ENCODE peak calls at places on chromosomes 2 and 18, in five cellular contexts. One of them, this sample, is unnamed.

GRCh38 chr2:168470880-168471475 is 14.9 kb downstream of the CERS6 start:
- DNase-seq in mesendoderm: peak
- DNase-seq in IMR-90: no peak
- DNase-seq in H1: no peak
- DNase-seq in H9: peak
- DNase-seq in this sample: no peak

GRCh38 chr2:36371963-36372391 is 16.4 kb downstream of the CRIM1 start:
- DNase-seq in IMR-90: peak
- DNase-seq in H9: no peak
- DNase-seq in mesendoderm: peak
- DNase-seq in H1: no peak
- DNase-seq in this sample: peak

GRCh38 chr2:114022360-114023085 is 132.6 kb downstream of the ACTR3 start:
- DNase-seq in H1: no peak
- DNase-seq in mesendoderm: peak
- DNase-seq in IMR-90: peak
- DNase-seq in H9: no peak
- DNase-seq in this sample: peak

GRCh38 chr2:217625475-217626245 is 377.1 kb downstream of the TNS1 start:
- DNase-seq in H1: no peak
- DNase-seq in mesendoderm: no peak
- DNase-seq in H9: no peak
- DNase-seq in IMR-90: peak
- DNase-seq in this sample: peak

GRCh38 chr2:174614261-174614660 is 16.7 kb upstream of the WIPF1 start:
- DNase-seq in H1: no peak
- DNase-seq in H9: no peak
- DNase-seq in mesendoderm: peak
- DNase-seq in IMR-90: peak
- DNase-seq in this sample: peak

GRCh38 chr18:79625195-79625923 is 54.2 kb upstream of the CTDP1 start:
- DNase-seq in IMR-90: peak
- DNase-seq in H1: no peak
- DNase-seq in mesendoderm: no peak
- DNase-seq in H9: no peak
- DNase-seq in this sample: no peak

GRCh38 chr2:104708967-104709366 is 144.9 kb upstream of the POU3F3 start:
- DNase-seq in H1: no peak
- DNase-seq in IMR-90: no peak
- DNase-seq in mesendoderm: no peak
- DNase-seq in H9: no peak
- DNase-seq in this sample: no peak

GRCh38 chr18:37252854-37253396 is 312.7 kb downstream of the CELF4 start:
- DNase-seq in H1: no peak
- DNase-seq in mesendoderm: peak
- DNase-seq in IMR-90: no peak
- DNase-seq in H9: no peak
- DNase-seq in this sample: no peak

GRCh38 chr2:70509565-70509964 is 44.1 kb downstream of the TGFA start:
- DNase-seq in H1: no peak
- DNase-seq in H9: no peak
- DNase-seq in mesendoderm: no peak
- DNase-seq in IMR-90: no peak
- DNase-seq in this sample: no peak

GRCh38 chr2:71277536-71278103 is 50.7 kb upstream of the PAIP2B start:
- DNase-seq in mesendoderm: peak
- DNase-seq in H9: peak
- DNase-seq in H1: no peak
- DNase-seq in IMR-90: no peak
- DNase-seq in this sample: peak

GRCh38 chr2:167127135-167127534 is 238.9 kb downstream of the XIRP2 start:
- DNase-seq in mesendoderm: peak
- DNase-seq in IMR-90: peak
- DNase-seq in H9: no peak
- DNase-seq in H1: no peak
- DNase-seq in this sample: no peak

GRCh38 chr18:48828713-48829442 is 121.9 kb downstream of the SMAD7 start:
- DNase-seq in H1: no peak
- DNase-seq in IMR-90: no peak
- DNase-seq in H9: peak
- DNase-seq in mesendoderm: peak
- DNase-seq in this sample: no peak

GRCh38 chr2:95121150-95121494 is 486 bp downstream of the MRPS5 start:
- DNase-seq in mesendoderm: no peak
- DNase-seq in H9: no peak
- DNase-seq in H1: no peak
- DNase-seq in IMR-90: peak
- DNase-seq in this sample: peak

GRCh38 chr2:61456746-61457420 is 14.0 kb downstream of the USP34 start:
- DNase-seq in H1: no peak
- DNase-seq in IMR-90: no peak
- DNase-seq in mesendoderm: no peak
- DNase-seq in H9: no peak
- DNase-seq in this sample: no peak
- H3K4ac ChIP-seq in H1: no peak
- H3K4ac ChIP-seq in IMR-90: no peak
- H3K4ac ChIP-seq in mesendoderm: no peak
- H3K4ac ChIP-seq in H9: no peak
- H3K4ac ChIP-seq in this sample: no peak

GRCh38 chr2:6545336-6545735 is 320.4 kb downstream of the CMPK2 start:
- DNase-seq in IMR-90: no peak
- DNase-seq in H9: no peak
- DNase-seq in mesendoderm: no peak
- DNase-seq in H1: no peak
- DNase-seq in this sample: no peak

GRCh38 chr2:6545795-6546194 is 319.9 kb downstream of the CMPK2 start:
- DNase-seq in mesendoderm: no peak
- DNase-seq in H9: no peak
- DNase-seq in IMR-90: no peak
- DNase-seq in H1: no peak
- DNase-seq in this sample: no peak
- H3K4ac ChIP-seq in mesendoderm: no peak
- H3K4ac ChIP-seq in H9: no peak
- H3K4ac ChIP-seq in IMR-90: no peak
- H3K4ac ChIP-seq in H1: no peak
- H3K4ac ChIP-seq in this sample: no peak

GRCh38 chr2:62475172-62476011 is 30.6 kb downstream of the TMEM17 start:
- DNase-seq in H1: no peak
- DNase-seq in IMR-90: no peak
- DNase-seq in mesendoderm: peak
- DNase-seq in H9: no peak
- DNase-seq in this sample: peak
- H3K4ac ChIP-seq in H1: no peak
- H3K4ac ChIP-seq in IMR-90: no peak
- H3K4ac ChIP-seq in mesendoderm: no peak
- H3K4ac ChIP-seq in H9: no peak
- H3K4ac ChIP-seq in this sample: peak

DNA sequence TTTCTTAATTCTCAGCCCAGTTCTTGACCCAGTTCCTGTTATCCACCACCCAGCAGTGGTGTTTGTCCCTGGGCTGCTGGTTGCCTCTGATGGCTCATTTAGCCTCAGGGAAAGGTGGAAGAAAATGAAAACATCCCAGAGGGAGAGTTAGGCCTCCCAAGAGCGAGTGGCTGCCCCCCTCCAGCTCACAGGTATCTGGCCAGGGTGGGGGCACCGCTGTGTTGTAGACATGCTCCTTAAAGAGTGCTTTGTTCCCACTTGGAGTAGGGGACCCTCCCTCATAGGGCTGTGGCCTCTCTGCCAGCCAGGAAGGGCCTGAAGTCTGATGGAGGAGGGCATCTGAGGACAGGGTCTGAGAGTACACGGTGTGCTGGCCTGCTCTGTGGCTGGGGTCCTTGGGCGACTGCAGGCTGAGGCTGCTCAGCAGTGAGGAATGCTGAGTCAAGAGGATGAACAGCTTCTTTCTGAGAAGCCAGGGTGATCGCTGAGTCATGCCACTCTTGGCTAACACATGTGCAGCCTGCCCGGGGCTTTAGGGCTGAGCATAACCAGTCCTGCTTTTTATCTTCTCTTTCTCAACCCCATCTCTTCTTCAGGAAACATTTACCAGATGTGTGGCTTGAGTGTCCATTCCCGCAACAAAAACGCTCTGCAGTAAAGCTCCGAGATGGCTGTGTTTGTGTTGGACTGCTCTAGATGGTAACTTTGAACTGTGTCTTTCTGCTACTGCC is 72.4 kb downstream of the IL1R2 start:
- DNase-seq in mesendoderm: peak
- DNase-seq in IMR-90: peak
- DNase-seq in H9: peak
- DNase-seq in H1: no peak
- DNase-seq in this sample: peak
- H3K4ac ChIP-seq in mesendoderm: no peak
- H3K4ac ChIP-seq in IMR-90: peak
- H3K4ac ChIP-seq in H9: no peak
- H3K4ac ChIP-seq in H1: no peak
- H3K4ac ChIP-seq in this sample: peak

DNA sequence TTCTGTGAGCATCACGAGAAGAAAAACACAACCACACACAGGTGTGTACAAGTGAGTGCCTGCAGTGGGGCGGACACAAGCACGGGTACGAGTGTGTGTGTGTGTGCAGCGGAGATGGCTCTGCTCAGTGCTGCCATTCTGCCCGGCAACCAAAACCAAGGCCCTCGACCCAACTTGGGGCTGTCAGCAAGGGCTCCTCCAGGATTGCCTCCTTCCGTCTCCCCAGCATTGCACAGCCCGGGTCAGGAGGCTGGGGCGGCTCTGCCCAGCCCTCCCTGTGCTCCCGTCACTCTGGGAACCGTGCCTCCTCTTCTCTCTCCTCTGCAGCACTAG is 66.5 kb downstream of the PXDN start:
- DNase-seq in H1: no peak
- DNase-seq in H9: no peak
- DNase-seq in IMR-90: no peak
- DNase-seq in mesendoderm: no peak
- DNase-seq in this sample: no peak
- H3K4ac ChIP-seq in H1: no peak
- H3K4ac ChIP-seq in H9: no peak
- H3K4ac ChIP-seq in IMR-90: no peak
- H3K4ac ChIP-seq in mesendoderm: no peak
- H3K4ac ChIP-seq in this sample: no peak

GRCh38 chr18:3447895-3448844 is 1.8 kb upstream of the TGIF1 start:
- DNase-seq in H9: peak
- DNase-seq in H1: peak
- DNase-seq in IMR-90: peak
- DNase-seq in mesendoderm: peak
- DNase-seq in this sample: peak
- H3K4ac ChIP-seq in H9: peak
- H3K4ac ChIP-seq in H1: peak
- H3K4ac ChIP-seq in IMR-90: peak
- H3K4ac ChIP-seq in mesendoderm: peak
- H3K4ac ChIP-seq in this sample: peak

This sample was measured in mesenchymal stem cell.